ENCODE peak calls at places on chromosomes 13 and 19, in ten cellular contexts. Z, J, F, I, O, U, L, X, R and W are unnamed samples. For H3K9me3, the result is how much of the 10 kb centered on the place peaks cover.

GRCh38 chr13:40983725-40984669 is 35.1 kb downstream of the ELF1 start:
- DNase-seq in F (no peak), R (no peak), X (no peak), L (no peak), Z (no peak), U (no peak), O (no peak), J (no peak), I (no peak), W (no peak)

GRCh38 chr13:44317752-44318550 is 55.7 kb upstream of the SERP2 start:
- DNase-seq in R (peak), F (peak), L (no peak), U (no peak), Z (no peak), J (no peak), O (no peak), X (peak), I (no peak), W (no peak)

GRCh38 chr19:3683866-3684816 is 16.1 kb downstream of the PIP5K1C start:
- DNase-seq in I (no peak), F (peak), U (no peak), L (no peak), X (peak), R (peak), Z (no peak), O (no peak), J (no peak), W (no peak)

GRCh38 chr13:38350114-38350617 is 515 bp downstream of the UFM1 start:
- DNase-seq in Z (peak), F (peak), R (peak), U (peak), L (peak), O (peak), X (peak), J (peak), I (peak), W (peak)

GRCh38 chr13:42548731-42549554 is 25.0 kb upstream of the TNFSF11 start:
- DNase-seq in U (no peak), L (no peak), F (no peak), J (no peak), O (no peak), Z (peak), X (peak), R (peak), I (no peak), W (no peak)

GRCh38 chr19:40502647-40503046 is 35.8 kb downstream of the SPTBN4 start:
- DNase-seq in U (peak), J (no peak), Z (no peak), I (no peak), X (no peak), F (no peak), L (peak), R (no peak), O (no peak), W (no peak)

GRCh38 chr19:38134538-38135149 is 89.4 kb downstream of the DPF1 start:
- DNase-seq in J (peak), Z (peak), O (no peak), R (no peak), L (peak), I (no peak), U (peak), X (no peak), F (peak), W (peak)

GRCh38 chr19:10543420-10544241 is at the start of gene ATG4D:
- DNase-seq in O (peak), R (no peak), F (peak), X (peak), J (peak), L (peak), Z (peak), U (peak), I (peak), W (peak)

GRCh38 chr13:75485286-75486062 is 3.5 kb upstream of the TBC1D4 start:
- DNase-seq in J (no peak), F (peak), X (peak), R (peak), Z (no peak), O (no peak), I (no peak), U (no peak), L (no peak), W (no peak)

GRCh38 chr13:18952225-18953016 is 229.2 kb downstream of the TUBA3C start:
- DNase-seq in R (no peak), U (no peak), L (no peak), I (no peak), Z (no peak), F (no peak), J (no peak), X (no peak), O (no peak), W (no peak)

GRCh38 chr19:28012361-28012760 is 1200.6 kb downstream of the UQCRFS1 start:
- DNase-seq in I (no peak), Z (no peak), U (no peak), O (no peak), F (no peak), X (no peak), J (no peak), R (no peak), L (peak), W (no peak)

GRCh38 chr19:9865732-9866627 is 30.9 kb downstream of the PIN1 start:
- DNase-seq in J (peak), Z (peak), O (no peak), F (no peak), R (no peak), U (no peak), X (no peak), L (no peak), I (no peak), W (peak)

GRCh38 chr13:110949628-110950027 is 34.8 kb upstream of the ANKRD10 start:
- DNase-seq in X (no peak), O (no peak), L (no peak), F (no peak), U (no peak), R (no peak), Z (no peak), I (no peak), J (no peak), W (no peak)

GRCh38 chr13:20721454-20722357 is 18.2 kb downstream of the IL17D start:
- DNase-seq in U (peak), J (no peak), L (no peak), I (peak), R (peak), Z (no peak), F (peak), X (peak), O (peak), W (no peak)

GRCh38 chr13:51501592-51502205 is 48.9 kb upstream of the INTS6 start:
- DNase-seq in Z (no peak), U (no peak), R (peak), I (no peak), F (peak), L (no peak), X (peak), O (no peak), J (no peak), W (no peak)

GRCh38 chr19:33953592-33953991 is 156.9 kb downstream of the KCTD15 start:
- DNase-seq in X (no peak), I (no peak), Z (no peak), U (no peak), F (no peak), J (no peak), O (no peak), R (no peak), L (no peak), W (no peak)

GRCh38 chr13:75881109-75881775 is 245.1 kb downstream of the LMO7 start:
- DNase-seq in J (no peak), I (no peak), U (no peak), O (no peak), X (peak), R (no peak), F (peak), Z (no peak), L (no peak), W (no peak)

GRCh38 chr13:113552079-113552478 is 32.5 kb upstream of the TFDP1 start:
- DNase-seq in F (no peak), Z (no peak), I (no peak), U (no peak), L (no peak), X (no peak), J (no peak), R (no peak), O (no peak), W (no peak)

GRCh38 chr13:41765813-41766212 is 195.1 kb downstream of the VWA8 start:
- DNase-seq in O (no peak), R (no peak), Z (no peak), F (no peak), J (no peak), L (no peak), X (no peak), U (no peak), I (no peak), W (no peak)

GRCh38 chr13:49058761-49059160 is 83.0 kb downstream of the FNDC3A start:
- DNase-seq in L (no peak), I (no peak), J (no peak), R (no peak), U (no peak), X (no peak), F (no peak), O (no peak), Z (no peak), W (no peak)

GRCh38 chr13:66359910-66360552 is 870.1 kb downstream of the PCDH9 start:
- DNase-seq in L (no peak), X (no peak), Z (no peak), I (no peak), J (no peak), R (no peak), F (no peak), U (no peak), O (no peak), W (no peak)

GRCh38 chr13:99590519-99591011 is 89.3 kb downstream of the TM9SF2 start:
- DNase-seq in Z (no peak), L (no peak), X (peak), R (peak), J (no peak), F (peak), I (no peak), U (no peak), O (no peak), W (no peak)

GRCh38 chr13:41034862-41035261 is 15.7 kb upstream of the ELF1 start:
- DNase-seq in F (peak), I (no peak), Z (no peak), O (no peak), L (no peak), J (no peak), R (peak), U (no peak), X (peak), W (no peak)

GRCh38 chr13:54144809-54145208 is 1116.2 kb downstream of the OLFM4 start:
- DNase-seq in R (no peak), U (no peak), L (no peak), F (no peak), Z (no peak), J (no peak), I (no peak), O (no peak), X (no peak), W (no peak)

GRCh38 chr13:74003374-74003773 is 130.8 kb downstream of the KLF12 start:
- DNase-seq in F (peak), L (no peak), J (no peak), Z (no peak), I (no peak), O (no peak), X (no peak), R (no peak), U (no peak), W (no peak)

GRCh38 chr13:98476538-98476966 is 100.4 kb downstream of the STK24 start:
- DNase-seq in Z (peak), O (peak), J (peak), F (peak), U (no peak), R (peak), I (peak), X (peak), L (no peak), W (peak)

GRCh38 chr19:11166281-11167142 is 10.9 kb upstream of the SPC24 start:
- DNase-seq in I (peak), Z (no peak), J (no peak), O (peak), F (no peak), L (no peak), U (no peak), X (no peak), R (no peak), W (no peak)

GRCh38 chr13:36885901-36886300 is 34.1 kb downstream of the SMAD9 start:
- DNase-seq in J (no peak), R (no peak), O (no peak), I (no peak), U (no peak), L (no peak), Z (no peak), X (no peak), F (no peak), W (no peak)

GRCh38 chr19:33397536-33398360 is 24.2 kb downstream of the CEBPG start:
- DNase-seq in R (no peak), F (no peak), J (no peak), U (no peak), O (peak), X (no peak), L (no peak), I (no peak), Z (no peak), W (no peak)

GRCh38 chr13:49052801-49053200 is 77.1 kb downstream of the FNDC3A start:
- DNase-seq in O (no peak), R (peak), Z (no peak), I (no peak), X (peak), J (no peak), U (no peak), F (peak), L (no peak), W (no peak)

GRCh38 chr13:101181076-101181685 is 235.1 kb downstream of the NALCN start:
- DNase-seq in X (peak), O (no peak), I (no peak), R (peak), J (no peak), U (no peak), F (peak), Z (no peak), L (no peak), W (no peak)

GRCh38 chr13:71360041-71360440 is 507.0 kb downstream of the DACH1 start:
- DNase-seq in O (no peak), J (no peak), F (no peak), Z (no peak), R (peak), L (no peak), I (no peak), U (no peak), X (peak), W (no peak)

GRCh38 chr19:34961775-34962174 is 2.3 kb downstream of the ZNF792 start:
- DNase-seq in Z (no peak), R (no peak), F (no peak), X (no peak), U (no peak), I (no peak), J (no peak), O (no peak), L (no peak), W (no peak)
- H3K9me3 ChIP-seq in Z (under half), R (under half), F (under half), X (under half), U (under half), I (under half), J (under half), O (under half), L (under half), W (half or more)

GRCh38 chr19:41886761-41887710 is 4.1 kb downstream of the ARHGEF1 start:
- DNase-seq in L (no peak), O (no peak), F (no peak), U (no peak), Z (peak), I (no peak), J (peak), R (no peak), X (no peak), W (peak)
- H3K27ac ChIP-seq in L (peak), O (no peak), F (no peak), U (peak), Z (peak), I (no peak), J (peak), R (peak), X (no peak), W (peak)

GRCh38 chr19:41687419-41687818 is 651 bp downstream of the CEACAM7 start:
- DNase-seq in J (no peak), U (no peak), Z (no peak), X (no peak), I (no peak), O (no peak), F (no peak), L (no peak), R (no peak), W (no peak)

GRCh38 chr19:41688098-41688497 is at the start of gene CEACAM7:
- DNase-seq in R (no peak), U (no peak), L (no peak), O (no peak), X (no peak), F (no peak), J (no peak), I (no peak), Z (no peak), W (no peak)

GRCh38 chr19:41690801-41691065 is 2.7 kb upstream of the CEACAM7 start:
- DNase-seq in F (no peak), U (no peak), R (no peak), X (no peak), O (no peak), L (no peak), Z (no peak), J (no peak), I (no peak), W (no peak)

GRCh38 chr19:41689993-41690800 is 2.1 kb upstream of the CEACAM7 start:
- DNase-seq in F (no peak), Z (no peak), J (no peak), I (no peak), L (no peak), X (no peak), O (no peak), U (no peak), R (no peak), W (no peak)

GRCh38 chr19:41688687-41689086 is 617 bp upstream of the CEACAM7 start:
- DNase-seq in Z (no peak), O (no peak), X (no peak), L (no peak), R (no peak), I (no peak), J (no peak), U (no peak), F (no peak), W (no peak)
- H3K9me3 ChIP-seq in Z (under half), O (under half), X (under half), L (under half), R (under half), I (under half), J (under half), U (under half), F (under half), W (under half)

DNA sequence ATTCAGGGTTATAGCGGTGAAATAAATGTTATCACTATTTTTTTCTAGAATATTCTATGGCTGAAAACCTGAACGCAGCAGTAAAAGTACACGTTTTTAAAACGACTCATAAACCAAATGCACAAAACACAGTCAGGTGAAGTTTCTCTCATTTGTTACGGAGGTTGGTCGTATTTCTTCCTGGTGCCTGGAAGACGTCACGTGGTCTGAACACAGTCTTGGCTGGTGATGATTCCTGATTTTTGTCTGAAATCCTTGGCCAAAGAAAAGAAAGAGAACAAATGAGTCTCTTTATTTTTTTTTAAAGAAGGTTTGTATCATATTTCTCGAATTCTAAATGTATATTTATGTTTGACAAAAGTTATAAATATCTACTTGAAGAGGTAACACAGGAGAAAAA is 9.8 kb upstream of the PNMA8A start:
- DNase-seq in R (peak), I (peak), Z (no peak), J (no peak), X (peak), F (peak), U (no peak), L (no peak), O (no peak), W (no peak)
- H3K27ac ChIP-seq in R (no peak), I (peak), Z (no peak), J (no peak), X (no peak), F (peak), U (peak), L (no peak), O (peak), W (no peak)

DNA sequence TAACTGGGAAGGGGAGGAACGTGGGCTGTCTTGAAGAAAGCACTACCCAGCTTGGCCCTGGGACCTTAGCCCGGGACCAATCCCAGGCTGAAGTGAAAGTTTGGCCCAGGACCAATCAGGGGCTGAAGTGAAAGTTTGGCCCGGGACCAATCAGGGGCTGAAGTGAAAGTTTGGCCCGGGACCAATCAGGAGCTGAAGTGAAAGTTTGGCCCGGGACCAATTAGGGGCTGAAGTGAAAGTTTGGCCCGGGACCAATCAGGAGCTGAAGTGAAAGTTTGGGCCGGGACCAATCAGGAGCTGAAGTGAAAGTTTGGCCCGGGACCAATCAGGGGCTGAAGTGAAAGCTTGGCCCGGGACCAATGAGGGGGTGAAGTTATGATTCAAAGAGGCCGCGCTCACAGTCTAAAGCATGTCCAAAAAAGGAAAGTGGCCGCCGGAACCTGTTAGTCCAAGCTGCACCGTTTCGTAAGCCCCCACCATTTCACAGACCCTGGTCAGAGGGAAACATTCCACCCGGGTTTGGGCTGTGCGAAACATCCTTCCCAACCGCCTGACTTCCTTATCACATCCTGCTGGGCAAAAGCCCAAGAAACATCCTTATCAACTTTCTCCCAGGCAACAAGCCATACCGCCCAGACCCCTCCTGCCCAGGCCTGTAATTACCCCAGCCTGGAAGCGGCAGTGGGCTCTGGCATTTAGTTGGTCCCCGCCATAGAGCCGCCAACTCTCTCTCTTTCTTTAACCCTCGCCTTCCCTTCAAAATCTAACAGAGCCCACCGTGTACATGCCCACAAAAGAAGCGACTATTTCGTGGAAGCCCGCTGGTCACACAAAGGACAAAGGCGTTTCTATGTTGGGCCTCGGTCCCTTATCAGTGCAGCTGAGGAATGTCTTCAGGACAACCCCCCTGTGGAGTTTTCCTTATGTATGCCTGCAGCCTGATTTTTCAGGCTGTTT is 1.1 kb downstream of the ZNF850 start:
- DNase-seq in L (no peak), F (peak), X (peak), O (peak), U (peak), Z (peak), I (peak), J (peak), R (peak), W (no peak)
- H3K9me3 ChIP-seq in L (under half), F (under half), X (under half), O (under half), U (under half), Z (under half), I (under half), J (under half), R (under half), W (under half)